ENCODE peak calls at places on chromosomes 11 and 22, in nine cellular contexts. One of them, this sample, is unnamed.

GRCh38 chr11:45328726-45329125 is 42.6 kb upstream of the SYT13 start:
- DNase-seq in keratinocyte: no peak
- DNase-seq in PC-9: no peak
- DNase-seq in prostate gland: no peak
- DNase-seq in heart left ventricle: no peak
- DNase-seq in astrocyte of the spinal cord: no peak
- DNase-seq in AG09309: no peak
- DNase-seq in spleen: no peak
- DNase-seq in AG04449: no peak
- DNase-seq in this sample: no peak

GRCh38 chr22:41197808-41198585 is 7.1 kb upstream of the L3MBTL2 start:
- DNase-seq in AG09309: no peak
- DNase-seq in astrocyte of the spinal cord: no peak
- DNase-seq in spleen: no peak
- DNase-seq in keratinocyte: no peak
- DNase-seq in heart left ventricle: no peak
- DNase-seq in prostate gland: no peak
- DNase-seq in AG04449: no peak
- DNase-seq in PC-9: peak
- DNase-seq in this sample: peak

GRCh38 chr22:46081831-46082210 is 68.5 kb upstream of the PPARA start:
- DNase-seq in PC-9: no peak
- DNase-seq in AG09309: no peak
- DNase-seq in prostate gland: no peak
- DNase-seq in heart left ventricle: no peak
- DNase-seq in astrocyte of the spinal cord: no peak
- DNase-seq in keratinocyte: no peak
- DNase-seq in spleen: peak
- DNase-seq in AG04449: no peak
- DNase-seq in this sample: peak

GRCh38 chr22:29146771-29147170 is 58.9 kb upstream of the EMID1 start:
- DNase-seq in AG09309: no peak
- DNase-seq in keratinocyte: no peak
- DNase-seq in spleen: peak
- DNase-seq in astrocyte of the spinal cord: no peak
- DNase-seq in heart left ventricle: no peak
- DNase-seq in prostate gland: no peak
- DNase-seq in PC-9: no peak
- DNase-seq in AG04449: no peak
- DNase-seq in this sample: no peak

GRCh38 chr11:119362741-119363080 is 16.2 kb upstream of the MFRP start:
- DNase-seq in astrocyte of the spinal cord: no peak
- DNase-seq in spleen: peak
- DNase-seq in keratinocyte: no peak
- DNase-seq in AG04449: no peak
- DNase-seq in heart left ventricle: no peak
- DNase-seq in PC-9: no peak
- DNase-seq in prostate gland: no peak
- DNase-seq in AG09309: no peak
- DNase-seq in this sample: no peak

GRCh38 chr11:64560139-64560771 is 30.8 kb upstream of the SLC22A12 start:
- DNase-seq in keratinocyte: no peak
- DNase-seq in astrocyte of the spinal cord: no peak
- DNase-seq in AG09309: no peak
- DNase-seq in heart left ventricle: no peak
- DNase-seq in prostate gland: no peak
- DNase-seq in spleen: peak
- DNase-seq in PC-9: no peak
- DNase-seq in AG04449: no peak
- DNase-seq in this sample: peak

GRCh38 chr22:19967850-19968449 is 26.3 kb upstream of the TXNRD2 start:
- DNase-seq in heart left ventricle: no peak
- DNase-seq in AG09309: no peak
- DNase-seq in astrocyte of the spinal cord: no peak
- DNase-seq in PC-9: no peak
- DNase-seq in AG04449: no peak
- DNase-seq in prostate gland: no peak
- DNase-seq in spleen: no peak
- DNase-seq in keratinocyte: no peak
- DNase-seq in this sample: no peak

GRCh38 chr11:58286249-58286648 is 18.2 kb upstream of the OR10W1 start:
- DNase-seq in prostate gland: no peak
- DNase-seq in AG09309: no peak
- DNase-seq in AG04449: no peak
- DNase-seq in spleen: no peak
- DNase-seq in astrocyte of the spinal cord: peak
- DNase-seq in PC-9: no peak
- DNase-seq in keratinocyte: no peak
- DNase-seq in heart left ventricle: no peak
- DNase-seq in this sample: peak

GRCh38 chr11:81839016-81839415 is 894.6 kb downstream of the FAM181B start:
- DNase-seq in heart left ventricle: no peak
- DNase-seq in spleen: no peak
- DNase-seq in keratinocyte: no peak
- DNase-seq in AG04449: no peak
- DNase-seq in prostate gland: no peak
- DNase-seq in AG09309: no peak
- DNase-seq in PC-9: no peak
- DNase-seq in astrocyte of the spinal cord: no peak
- DNase-seq in this sample: no peak

GRCh38 chr11:57776101-57776511 is 14.5 kb downstream of the CTNND1 start:
- DNase-seq in prostate gland: no peak
- DNase-seq in PC-9: no peak
- DNase-seq in AG09309: no peak
- DNase-seq in spleen: no peak
- DNase-seq in astrocyte of the spinal cord: peak
- DNase-seq in AG04449: peak
- DNase-seq in keratinocyte: no peak
- DNase-seq in heart left ventricle: peak
- DNase-seq in this sample: no peak

GRCh38 chr22:29117799-29118477 is 45.1 kb downstream of the KREMEN1 start:
- DNase-seq in AG04449: no peak
- DNase-seq in prostate gland: no peak
- DNase-seq in astrocyte of the spinal cord: no peak
- DNase-seq in heart left ventricle: no peak
- DNase-seq in keratinocyte: no peak
- DNase-seq in spleen: no peak
- DNase-seq in AG09309: no peak
- DNase-seq in PC-9: no peak
- DNase-seq in this sample: no peak

GRCh38 chr11:20634044-20634443 is 34.6 kb downstream of the SLC6A5 start:
- DNase-seq in keratinocyte: no peak
- DNase-seq in astrocyte of the spinal cord: no peak
- DNase-seq in prostate gland: no peak
- DNase-seq in PC-9: no peak
- DNase-seq in spleen: no peak
- DNase-seq in heart left ventricle: no peak
- DNase-seq in AG04449: no peak
- DNase-seq in AG09309: no peak
- DNase-seq in this sample: no peak

GRCh38 chr11:18676803-18677202 is 21.8 kb upstream of the TMEM86A start:
- DNase-seq in heart left ventricle: no peak
- DNase-seq in keratinocyte: peak
- DNase-seq in prostate gland: no peak
- DNase-seq in AG09309: no peak
- DNase-seq in spleen: no peak
- DNase-seq in astrocyte of the spinal cord: no peak
- DNase-seq in AG04449: no peak
- DNase-seq in PC-9: no peak
- DNase-seq in this sample: no peak

GRCh38 chr11:490930-491260 is 16.1 kb downstream of the RNH1 start:
- DNase-seq in AG09309: no peak
- DNase-seq in prostate gland: no peak
- DNase-seq in spleen: no peak
- DNase-seq in PC-9: no peak
- DNase-seq in heart left ventricle: no peak
- DNase-seq in keratinocyte: no peak
- DNase-seq in AG04449: no peak
- DNase-seq in astrocyte of the spinal cord: no peak
- DNase-seq in this sample: no peak

GRCh38 chr11:65187146-65187675 is 5.5 kb downstream of the CAPN1 start:
- DNase-seq in AG04449: no peak
- DNase-seq in astrocyte of the spinal cord: no peak
- DNase-seq in heart left ventricle: no peak
- DNase-seq in spleen: no peak
- DNase-seq in PC-9: no peak
- DNase-seq in keratinocyte: no peak
- DNase-seq in AG09309: no peak
- DNase-seq in prostate gland: no peak
- DNase-seq in this sample: no peak

GRCh38 chr11:87176044-87176443 is 138.3 kb downstream of the TMEM135 start:
- DNase-seq in keratinocyte: no peak
- DNase-seq in spleen: no peak
- DNase-seq in AG09309: no peak
- DNase-seq in heart left ventricle: no peak
- DNase-seq in prostate gland: no peak
- DNase-seq in AG04449: no peak
- DNase-seq in PC-9: no peak
- DNase-seq in astrocyte of the spinal cord: peak
- DNase-seq in this sample: no peak

GRCh38 chr11:44936951-44937543 is 13.6 kb downstream of the TP53I11 start:
- DNase-seq in AG09309: no peak
- DNase-seq in AG04449: no peak
- DNase-seq in heart left ventricle: no peak
- DNase-seq in astrocyte of the spinal cord: no peak
- DNase-seq in spleen: no peak
- DNase-seq in prostate gland: no peak
- DNase-seq in keratinocyte: no peak
- DNase-seq in PC-9: no peak
- DNase-seq in this sample: no peak

GRCh38 chr22:36317658-36318271 is 64.8 kb downstream of the APOL1 start:
- DNase-seq in prostate gland: peak
- DNase-seq in heart left ventricle: no peak
- DNase-seq in spleen: no peak
- DNase-seq in AG04449: no peak
- DNase-seq in PC-9: no peak
- DNase-seq in astrocyte of the spinal cord: no peak
- DNase-seq in keratinocyte: no peak
- DNase-seq in AG09309: no peak
- DNase-seq in this sample: no peak

GRCh38 chr11:116683982-116684381 is 88.8 kb downstream of the BUD13 start:
- DNase-seq in PC-9: no peak
- DNase-seq in heart left ventricle: no peak
- DNase-seq in keratinocyte: no peak
- DNase-seq in prostate gland: no peak
- DNase-seq in AG04449: no peak
- DNase-seq in spleen: no peak
- DNase-seq in astrocyte of the spinal cord: no peak
- DNase-seq in AG09309: no peak
- DNase-seq in this sample: no peak

GRCh38 chr11:116678887-116679286 is 93.9 kb downstream of the BUD13 start:
- DNase-seq in astrocyte of the spinal cord: no peak
- DNase-seq in keratinocyte: no peak
- DNase-seq in AG09309: no peak
- DNase-seq in prostate gland: no peak
- DNase-seq in spleen: no peak
- DNase-seq in heart left ventricle: no peak
- DNase-seq in PC-9: no peak
- DNase-seq in AG04449: no peak
- DNase-seq in this sample: no peak

DNA sequence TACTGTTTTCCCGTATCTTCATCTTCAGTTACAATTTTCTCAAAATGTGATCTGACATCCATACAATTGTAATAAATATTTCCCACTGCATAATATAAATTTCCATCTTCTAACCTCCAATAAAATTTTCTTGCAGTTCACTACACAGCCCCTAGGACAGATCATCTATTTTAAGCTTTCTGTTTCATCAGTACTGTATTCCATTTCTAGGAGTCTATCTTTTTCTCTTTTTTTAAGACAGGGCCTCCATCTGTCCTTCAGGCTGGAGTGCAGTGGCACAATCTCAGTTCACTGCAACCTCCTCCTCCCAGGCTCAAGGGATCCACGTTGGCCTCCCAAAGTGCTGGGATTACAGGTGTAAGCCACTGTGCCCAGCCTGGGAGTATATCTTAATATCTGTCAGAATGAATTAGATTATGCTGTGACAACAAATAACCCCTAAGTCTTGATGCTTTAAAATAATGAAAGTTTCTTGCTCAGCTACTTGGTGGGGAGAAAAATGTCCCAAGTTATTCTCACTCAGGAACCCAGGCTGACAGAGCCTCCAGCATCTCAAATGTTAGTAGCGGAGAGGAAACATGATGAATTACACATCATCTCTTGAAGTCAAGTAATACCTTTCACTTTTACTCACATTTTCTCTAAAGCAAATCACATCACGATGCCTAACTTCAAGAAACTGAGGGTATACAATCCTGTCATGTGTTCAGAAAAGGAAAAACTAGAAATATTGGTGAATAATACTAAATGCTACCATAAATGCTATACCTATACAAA is 92.2 kb downstream of the BUD13 start:
- DNase-seq in prostate gland: no peak
- DNase-seq in AG04449: no peak
- DNase-seq in PC-9: no peak
- DNase-seq in heart left ventricle: no peak
- DNase-seq in AG09309: no peak
- DNase-seq in astrocyte of the spinal cord: no peak
- DNase-seq in keratinocyte: no peak
- DNase-seq in spleen: no peak
- DNase-seq in this sample: no peak
- TF ChIP-seq CTCF in prostate gland: no peak
- TF ChIP-seq CTCF in AG04449: no peak
- TF ChIP-seq CTCF in PC-9: peak
- TF ChIP-seq CTCF in heart left ventricle: no peak
- TF ChIP-seq CTCF in AG09309: no peak
- TF ChIP-seq CTCF in astrocyte of the spinal cord: no peak
- TF ChIP-seq CTCF in keratinocyte: no peak
- TF ChIP-seq CTCF in spleen: no peak
- TF ChIP-seq CTCF in this sample: no peak

GRCh38 chr11:62125881-62126280 is 2.1 kb downstream of the INCENP start:
- DNase-seq in spleen: no peak
- DNase-seq in heart left ventricle: no peak
- DNase-seq in keratinocyte: no peak
- DNase-seq in prostate gland: no peak
- DNase-seq in AG09309: no peak
- DNase-seq in AG04449: no peak
- DNase-seq in astrocyte of the spinal cord: no peak
- DNase-seq in PC-9: no peak
- DNase-seq in this sample: no peak
- H3K4me3 ChIP-seq in spleen: no peak
- H3K4me3 ChIP-seq in heart left ventricle: no peak
- H3K4me3 ChIP-seq in keratinocyte: peak
- H3K4me3 ChIP-seq in prostate gland: no peak
- H3K4me3 ChIP-seq in AG09309: no peak
- H3K4me3 ChIP-seq in AG04449: peak
- H3K4me3 ChIP-seq in astrocyte of the spinal cord: no peak
- H3K4me3 ChIP-seq in PC-9: peak
- H3K4me3 ChIP-seq in this sample: no peak

GRCh38 chr11:66834539-66834845 is 8.7 kb upstream of the RCE1 start:
- DNase-seq in astrocyte of the spinal cord: no peak
- DNase-seq in spleen: no peak
- DNase-seq in heart left ventricle: no peak
- DNase-seq in AG09309: no peak
- DNase-seq in prostate gland: no peak
- DNase-seq in PC-9: no peak
- DNase-seq in AG04449: no peak
- DNase-seq in keratinocyte: no peak
- DNase-seq in this sample: no peak
- TF ChIP-seq CTCF in astrocyte of the spinal cord: no peak
- TF ChIP-seq CTCF in spleen: peak
- TF ChIP-seq CTCF in heart left ventricle: no peak
- TF ChIP-seq CTCF in AG09309: no peak
- TF ChIP-seq CTCF in prostate gland: no peak
- TF ChIP-seq CTCF in PC-9: peak
- TF ChIP-seq CTCF in AG04449: no peak
- TF ChIP-seq CTCF in keratinocyte: no peak
- TF ChIP-seq CTCF in this sample: no peak

GRCh38 chr11:32092581-32093170 is 1.8 kb downstream of the RCN1 start:
- DNase-seq in spleen: no peak
- DNase-seq in PC-9: no peak
- DNase-seq in keratinocyte: no peak
- DNase-seq in prostate gland: no peak
- DNase-seq in astrocyte of the spinal cord: no peak
- DNase-seq in heart left ventricle: no peak
- DNase-seq in AG09309: no peak
- DNase-seq in AG04449: no peak
- DNase-seq in this sample: no peak
- H3K4me3 ChIP-seq in spleen: peak
- H3K4me3 ChIP-seq in PC-9: peak
- H3K4me3 ChIP-seq in keratinocyte: no peak
- H3K4me3 ChIP-seq in prostate gland: no peak
- H3K4me3 ChIP-seq in astrocyte of the spinal cord: peak
- H3K4me3 ChIP-seq in heart left ventricle: no peak
- H3K4me3 ChIP-seq in AG09309: peak
- H3K4me3 ChIP-seq in AG04449: peak
- H3K4me3 ChIP-seq in this sample: no peak